ENCODE peak calls at places on chromosomes 1 and 21, in four cellular contexts. J, G, K and X are unnamed samples.

GRCh38 chr1:109657970-109658369 is 2.1 kb downstream of the GSTM4 start:
- DNase-seq in J (no peak), G (no peak), K (no peak), X (no peak)

GRCh38 chr1:183676515-183677189 is 23.5 kb upstream of the APOBEC4 start:
- DNase-seq in J (no peak), G (no peak), K (no peak), X (no peak)

GRCh38 chr1:4702927-4703326 is 48.5 kb downstream of the AJAP1 start:
- DNase-seq in J (no peak), G (no peak), K (no peak), X (no peak)

GRCh38 chr21:39204134-39204533 is 20.9 kb upstream of the PSMG1 start:
- DNase-seq in J (no peak), G (no peak), K (no peak), X (no peak)

GRCh38 chr1:246280551-246280950 is 226.5 kb downstream of the SMYD3 start:
- DNase-seq in J (no peak), G (no peak), K (no peak), X (peak)

GRCh38 chr1:82160903-82161302 is 360.2 kb downstream of the ADGRL2 start:
- DNase-seq in J (no peak), G (no peak), K (no peak), X (no peak)

GRCh38 chr1:225962440-225962975 is 21.5 kb upstream of the LEFTY2 start:
- DNase-seq in J (peak), G (no peak), K (peak), X (peak)

GRCh38 chr1:197546989-197547388 is 228.3 kb downstream of the DENND1B start:
- DNase-seq in J (no peak), G (no peak), K (no peak), X (no peak)

GRCh38 chr1:28887418-28887834 is 26.9 kb upstream of the EPB41 start:
- DNase-seq in J (peak), G (peak), K (peak), X (peak)

GRCh38 chr1:91885331-91885715 is 628 bp downstream of the TGFBR3 start:
- DNase-seq in J (peak), G (peak), K (peak), X (no peak)

GRCh38 chr1:177385760-177386698 is 215.3 kb downstream of the BRINP2 start:
- DNase-seq in J (no peak), G (no peak), K (no peak), X (no peak)

GRCh38 chr1:226420860-226421259 is 13.0 kb upstream of the PARP1 start:
- DNase-seq in J (no peak), G (no peak), K (no peak), X (no peak)

GRCh38 chr21:35106246-35106835 is 57.2 kb upstream of the RUNX1 start:
- DNase-seq in J (no peak), G (peak), K (no peak), X (no peak)

GRCh38 chr1:151990856-151991198 is 2.8 kb downstream of the S100A10 start:
- DNase-seq in J (peak), G (peak), K (peak), X (no peak)

GRCh38 chr1:32627596-32628162 is 22.7 kb downstream of the ZBTB8OS start:
- DNase-seq in J (no peak), G (no peak), K (no peak), X (no peak)

GRCh38 chr21:44376606-44377005 is 23.2 kb downstream of the TRPM2 start:
- DNase-seq in J (no peak), G (no peak), K (no peak), X (no peak)

GRCh38 chr1:173421266-173421665 is 55.9 kb upstream of the PRDX6 start:
- DNase-seq in J (no peak), G (no peak), K (no peak), X (no peak)

GRCh38 chr21:39387461-39388037 is 38.7 kb upstream of the HMGN1 start:
- DNase-seq in J (peak), G (peak), K (peak), X (peak)

GRCh38 chr1:17010601-17011438 is 908 bp downstream of the ATP13A2 start:
- DNase-seq in J (peak), G (peak), K (peak), X (peak)

GRCh38 chr1:196078691-196079090 is 529.5 kb downstream of the KCNT2 start:
- DNase-seq in J (no peak), G (no peak), K (no peak), X (no peak)

GRCh38 chr1:184686540-184686939 is 68.1 kb downstream of the EDEM3 start:
- DNase-seq in J (no peak), G (peak), K (peak), X (no peak)

GRCh38 chr1:10762875-10763274 is 33.6 kb downstream of the CASZ1 start:
- DNase-seq in J (no peak), G (no peak), K (no peak), X (no peak)

GRCh38 chr21:31730687-31731111 is 1.2 kb downstream of the SCAF4 start:
- DNase-seq in J (no peak), G (no peak), K (peak), X (no peak)

GRCh38 chr1:188669715-188670114 is 1807.9 kb downstream of the BRINP3 start:
- DNase-seq in J (no peak), G (no peak), K (no peak), X (no peak)

GRCh38 chr1:104706631-104707147 is 957.0 kb downstream of the AMY1C start:
- DNase-seq in J (no peak), G (no peak), K (no peak), X (no peak)

GRCh38 chr1:64343105-64343960 is 126.6 kb upstream of the CACHD1 start:
- DNase-seq in J (no peak), G (no peak), K (no peak), X (no peak)

DNA sequence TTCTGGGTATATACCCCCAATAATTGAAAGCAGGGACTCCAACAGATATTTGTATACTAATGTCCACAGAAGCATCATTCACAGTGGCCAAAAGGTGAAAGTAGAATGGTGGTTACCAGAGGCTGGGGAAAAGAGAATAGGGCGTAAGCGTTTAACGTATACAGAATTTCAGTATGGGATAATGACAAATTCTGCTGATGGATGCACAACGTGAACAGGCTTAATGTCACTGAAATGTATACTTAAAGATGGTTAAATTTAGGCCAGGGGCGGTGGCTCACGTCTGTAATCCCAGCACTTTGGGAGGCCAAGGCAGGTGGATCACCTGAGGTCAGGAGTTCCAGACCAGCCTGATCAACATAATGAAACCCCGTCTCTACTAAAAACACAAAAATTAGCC is 4.4 kb upstream of the NFYC start:
- DNase-seq in J (no peak), G (no peak), K (no peak), X (no peak)
- H3K27ac ChIP-seq in J (no peak), G (no peak), K (no peak), X (no peak)

DNA sequence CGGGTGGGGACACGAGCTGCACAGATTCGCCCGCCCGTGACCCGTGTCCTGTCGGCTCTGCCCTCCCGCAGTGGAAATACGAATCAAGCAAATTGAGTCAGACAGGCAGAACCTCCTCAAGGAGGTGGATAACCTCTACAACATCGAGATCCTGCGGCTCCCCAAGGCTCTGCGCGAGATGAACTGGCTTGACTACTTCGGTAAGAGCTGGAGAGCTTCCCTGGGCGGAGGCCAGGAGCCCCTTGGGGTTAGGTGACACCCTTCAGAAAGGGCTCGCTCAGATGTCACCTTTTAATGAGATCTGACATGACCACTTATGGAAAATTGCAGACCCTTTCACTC is 489 bp downstream of the CDCA8 start:
- DNase-seq in J (no peak), G (no peak), K (peak), X (no peak)
- TF ChIP-seq POLR2A in J (no peak), G (no peak), K (no peak), X (no peak)

DNA sequence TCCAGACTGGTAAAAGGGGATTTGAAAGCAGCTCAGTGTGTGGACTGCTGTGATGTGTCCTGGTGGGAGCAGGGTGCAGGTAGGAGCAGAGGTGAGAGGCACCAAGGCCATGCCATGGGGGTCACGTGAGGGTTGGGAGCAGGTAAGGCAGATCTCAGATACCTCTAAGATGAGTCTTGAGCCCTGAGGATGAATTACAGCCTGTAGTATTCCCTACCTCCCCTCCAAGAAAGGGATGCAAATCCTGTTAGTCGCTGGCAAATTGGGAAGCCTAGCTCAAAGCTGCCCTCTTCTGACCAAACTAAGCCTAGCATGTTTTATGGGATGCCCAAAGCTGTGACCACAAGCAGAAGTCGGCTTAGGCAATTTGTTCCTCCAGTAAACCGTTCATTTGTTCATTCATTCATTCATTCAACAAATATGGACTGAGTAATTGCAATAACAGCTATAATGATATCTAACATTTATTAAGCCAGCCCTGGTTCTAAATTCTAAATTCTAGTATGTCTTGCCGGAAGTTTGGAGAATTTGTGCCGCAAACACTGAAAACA is 3.9 kb upstream of the NUAK2 start:
- DNase-seq in J (peak), G (peak), K (peak), X (peak)
- TF ChIP-seq CTCF in J (peak), G (peak), K (peak), X (peak)

GRCh38 chr1:30416221-30416820 is 307.1 kb downstream of the MATN1 start:
- DNase-seq in J (peak), G (no peak), K (no peak), X (no peak)
- H3K27ac ChIP-seq in J (no peak), G (no peak), K (no peak), X (no peak)

GRCh38 chr1:200869376-200869752 is 3.4 kb upstream of the GPR25 start:
- DNase-seq in J (no peak), G (no peak), K (no peak), X (no peak)

GRCh38 chr1:200869753-200870391 is 2.9 kb upstream of the GPR25 start:
- DNase-seq in J (no peak), G (no peak), K (no peak), X (peak)

GRCh38 chr1:200862713-200863415 is 9.9 kb upstream of the GPR25 start:
- DNase-seq in J (no peak), G (no peak), K (no peak), X (no peak)

GRCh38 chr1:200867018-200867811 is 5.6 kb upstream of the GPR25 start:
- DNase-seq in J (no peak), G (no peak), K (no peak), X (no peak)

DNA sequence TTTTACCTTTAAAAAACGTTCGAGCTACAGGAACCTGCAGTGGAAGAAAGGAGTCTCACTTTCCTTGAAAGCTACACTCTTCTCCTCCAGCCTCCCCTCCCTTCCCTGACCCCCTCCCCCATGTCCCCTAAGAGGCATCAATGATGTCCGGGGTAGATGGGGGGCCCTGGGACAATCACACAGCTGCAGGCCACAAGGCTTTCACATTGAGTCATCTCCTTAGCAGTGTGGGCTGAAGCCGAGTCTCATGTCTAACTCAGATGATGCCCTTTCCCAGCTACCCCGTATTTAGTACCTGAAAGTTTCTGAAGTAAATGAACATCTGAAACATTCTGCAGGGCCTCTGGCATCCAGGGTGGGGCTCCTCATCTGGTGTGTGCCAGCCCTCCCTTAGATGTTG is 6.3 kb upstream of the GPR25 start:
- DNase-seq in J (no peak), G (no peak), K (no peak), X (no peak)
- TF ChIP-seq POLR2A in J (no peak), G (no peak), K (no peak), X (no peak)

DNA sequence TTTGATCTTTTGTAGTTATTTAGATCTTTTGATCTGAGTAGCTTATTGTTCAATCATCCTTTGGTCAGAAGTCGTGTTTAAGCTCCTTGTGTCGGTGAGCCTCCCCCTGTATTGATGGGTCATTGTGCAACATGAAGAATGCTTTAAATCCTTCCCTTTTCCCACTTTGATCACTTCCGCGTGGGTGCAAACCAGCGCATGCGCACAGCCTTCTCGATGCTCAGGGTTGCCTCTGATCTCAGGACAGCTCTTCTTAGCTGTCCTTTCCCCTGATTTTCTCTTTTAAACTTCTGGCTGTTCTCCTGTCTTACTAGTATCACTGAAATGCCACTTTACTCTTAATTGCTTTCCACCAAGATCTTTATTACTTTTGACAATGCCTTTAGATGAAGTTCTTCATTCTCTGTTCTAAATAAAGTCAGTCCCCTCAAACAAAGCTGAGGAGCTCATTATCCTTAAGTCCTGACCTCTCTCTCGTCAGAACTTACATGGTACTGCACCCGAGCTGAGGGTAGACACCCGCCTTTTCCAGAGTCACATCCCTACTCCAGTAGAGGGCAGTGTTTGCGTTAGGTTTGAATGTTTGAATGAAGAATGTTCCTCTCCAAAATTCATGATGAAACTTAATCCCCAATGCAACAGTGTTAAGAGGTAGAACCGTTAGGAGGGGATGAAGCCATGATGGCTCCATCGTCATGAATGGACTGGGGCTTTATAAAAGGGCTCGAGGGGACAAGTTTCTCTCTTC is 547.9 kb upstream of the TMPRSS15 start:
- DNase-seq in J (no peak), G (no peak), K (no peak), X (no peak)
- TF ChIP-seq CTCF in J (peak), G (peak), K (no peak), X (no peak)